ENCODE peak calls at places on chromosomes 1 and 21, in five cellular contexts. O, B, H, I and D are unnamed samples.

GRCh38 chr1:185044387-185044786 is 971 bp upstream of the RNF2 start:
- DNase-seq in B (no peak), H (no peak), O (no peak), I (no peak), D (no peak)

GRCh38 chr21:45557611-45558043 is 15.4 kb upstream of the SLC19A1 start:
- DNase-seq in B (no peak), I (peak; percentile 41), O (no peak), H (no peak), D (no peak)

GRCh38 chr1:100713636-100714035 is 5.9 kb upstream of the VCAM1 start:
- DNase-seq in B (no peak), I (no peak), O (no peak), H (no peak), D (peak; percentile 49)

GRCh38 chr1:89310505-89310904 is 37.8 kb upstream of the GBP5 start:
- DNase-seq in B (peak; percentile 45), I (no peak), O (no peak), H (peak; percentile 28), D (peak; percentile 67)

GRCh38 chr21:35943752-35944151 is 116.6 kb downstream of the SETD4 start:
- DNase-seq in B (no peak), O (no peak), I (no peak), H (no peak), D (no peak)

GRCh38 chr1:222455188-222455879 is 92.6 kb downstream of the HHIPL2 start:
- DNase-seq in B (peak; percentile 88), O (peak; percentile 56), H (peak; percentile 89), I (peak; percentile 91), D (peak; percentile 93)

GRCh38 chr1:86507935-86508582 is 38.8 kb upstream of the CLCA4 start:
- DNase-seq in B (peak; percentile 70), I (no peak), H (peak; percentile 63), O (no peak), D (peak; percentile 74)

GRCh38 chr1:24727490-24728214 is 17.6 kb upstream of the CLIC4 start:
- DNase-seq in I (no peak), O (no peak), H (peak; percentile 89), B (peak; percentile 85), D (peak; percentile 95)

GRCh38 chr1:209808059-209808494 is 2.1 kb upstream of the IRF6 start:
- DNase-seq in O (peak; percentile 75), I (no peak), H (peak; percentile 97), B (peak; percentile 95), D (peak; percentile 98)

GRCh38 chr1:77671836-77672235 is 10.6 kb downstream of the ZZZ3 start:
- DNase-seq in I (no peak), H (peak; percentile 47), O (no peak), B (peak; percentile 16), D (peak; percentile 36)

GRCh38 chr1:53572061-53572801 is 113.0 kb downstream of the DMRTB1 start:
- DNase-seq in O (no peak), B (no peak), I (no peak), H (no peak), D (peak; percentile 58)

GRCh38 chr21:35651166-35651565 is 409.2 kb downstream of the SETD4 start:
- DNase-seq in I (no peak), B (no peak), H (no peak), O (no peak), D (no peak)

GRCh38 chr1:3411806-3412205 is 42.7 kb upstream of the ARHGEF16 start:
- DNase-seq in H (no peak), B (no peak), I (no peak), O (no peak), D (no peak)

GRCh38 chr1:45246760-45247159 is 40.4 kb upstream of the ZSWIM5 start:
- DNase-seq in H (peak; percentile 87), I (no peak), B (peak; percentile 79), O (peak; percentile 55), D (peak; percentile 91)

GRCh38 chr21:42061195-42061865 is 9.8 kb upstream of the UMODL1 start:
- DNase-seq in O (no peak), I (no peak), H (no peak), B (no peak), D (peak; percentile 9)

GRCh38 chr1:145955436-145955835 is 2.4 kb downstream of the LIX1L start:
- DNase-seq in I (no peak), H (peak; percentile 69), O (no peak), B (peak; percentile 24), D (no peak)

GRCh38 chr1:53888716-53889115 is 881 bp downstream of the YIPF1 start:
- DNase-seq in O (no peak), B (no peak), I (no peak), H (no peak), D (no peak)

GRCh38 chr1:193388165-193388564 is 201.8 kb upstream of the B3GALT2 start:
- DNase-seq in O (no peak), I (no peak), B (no peak), H (no peak), D (no peak)

GRCh38 chr1:106222415-106222814 is 834.1 kb upstream of the PRMT6 start:
- DNase-seq in B (peak; percentile 41), I (no peak), O (no peak), H (peak; percentile 0), D (peak; percentile 83)

GRCh38 chr1:247906504-247907047 is 11.2 kb downstream of the OR2W3 start:
- DNase-seq in B (peak; percentile 0), I (no peak), H (peak; percentile 39), O (no peak), D (peak; percentile 12)

GRCh38 chr1:223820515-223820858 is 25.3 kb downstream of the TP53BP2 start:
- DNase-seq in I (no peak), H (no peak), O (no peak), B (no peak), D (no peak)

GRCh38 chr1:41360074-41361027 is 883 bp upstream of the FOXO6 start:
- DNase-seq in H (no peak), B (no peak), I (peak; percentile 32), O (no peak), D (no peak)

GRCh38 chr1:73998348-73998959 is 199.5 kb downstream of the LRRIQ3 start:
- DNase-seq in B (peak; percentile 55), I (no peak), H (peak; percentile 51), O (peak; percentile 1), D (peak; percentile 54)

GRCh38 chr1:81446006-81446669 is 354.6 kb upstream of the ADGRL2 start:
- DNase-seq in B (no peak), O (no peak), H (no peak), I (no peak), D (no peak)

GRCh38 chr1:182175340-182176068 is 114.0 kb upstream of the ZNF648 start:
- DNase-seq in B (no peak), H (peak; percentile 35), I (no peak), O (no peak), D (no peak)

GRCh38 chr1:53931523-53931922 is 14.0 kb downstream of the IFT25 start:
- DNase-seq in O (no peak), H (no peak), B (no peak), I (no peak), D (no peak)

GRCh38 chr1:51636191-51636590 is 19.3 kb downstream of the OSBPL9 start:
- DNase-seq in O (no peak), I (no peak), H (no peak), B (no peak), D (no peak)

GRCh38 chr1:13749543-13750307 is 49.7 kb downstream of the PRDM2 start:
- DNase-seq in B (peak; percentile 61), H (peak; percentile 47), I (no peak), O (no peak), D (peak; percentile 52)

GRCh38 chr1:13751458-13751871 is 51.5 kb downstream of the PRDM2 start:
- DNase-seq in O (no peak), I (no peak), B (no peak), H (no peak), D (no peak)

GRCh38 chr1:13751985-13752384 is 52.0 kb downstream of the PRDM2 start:
- DNase-seq in B (no peak), I (no peak), H (no peak), O (no peak), D (no peak)

GRCh38 chr1:13746342-13746741 is 46.4 kb downstream of the PRDM2 start:
- DNase-seq in H (no peak), B (no peak), O (no peak), I (no peak), D (no peak)

GRCh38 chr1:13748610-13749505 is 48.9 kb downstream of the PRDM2 start:
- DNase-seq in I (peak; percentile 98), H (peak; percentile 91), B (peak; percentile 98), O (peak; percentile 66), D (peak; percentile 96)
- TF ChIP-seq CTCF in I (peak; percentile 8), H (no peak), B (peak; percentile 10), O (no peak), D (no peak)

DNA sequence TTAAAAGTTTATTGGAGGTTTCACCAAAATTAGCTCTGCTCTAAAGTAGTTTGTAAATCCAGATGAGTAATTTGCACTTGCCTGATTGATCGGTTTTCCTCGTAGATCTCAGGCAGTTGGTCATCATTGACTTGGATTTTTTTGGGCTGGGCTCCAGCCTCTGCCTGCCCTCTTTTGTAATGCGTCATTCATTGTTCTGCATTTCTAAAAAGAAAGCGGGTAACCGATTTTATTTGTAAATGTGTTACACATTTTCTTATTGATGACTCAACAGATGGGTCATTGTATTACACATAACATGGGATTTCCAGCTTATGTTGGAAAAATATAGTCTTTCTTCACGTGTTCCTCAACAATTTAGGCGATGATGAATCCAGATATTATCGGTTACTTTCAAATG is 5.5 kb downstream of the ETS2 start:
- DNase-seq in H (peak; percentile 99), O (peak; percentile 70), I (no peak), B (peak; percentile 72), D (peak; percentile 68)
- H3K4me3 ChIP-seq in H (no peak overlapping the region), O (no peak overlapping the region), I (no peak overlapping the region), B (no peak overlapping the region), D (no peak overlapping the region)

DNA sequence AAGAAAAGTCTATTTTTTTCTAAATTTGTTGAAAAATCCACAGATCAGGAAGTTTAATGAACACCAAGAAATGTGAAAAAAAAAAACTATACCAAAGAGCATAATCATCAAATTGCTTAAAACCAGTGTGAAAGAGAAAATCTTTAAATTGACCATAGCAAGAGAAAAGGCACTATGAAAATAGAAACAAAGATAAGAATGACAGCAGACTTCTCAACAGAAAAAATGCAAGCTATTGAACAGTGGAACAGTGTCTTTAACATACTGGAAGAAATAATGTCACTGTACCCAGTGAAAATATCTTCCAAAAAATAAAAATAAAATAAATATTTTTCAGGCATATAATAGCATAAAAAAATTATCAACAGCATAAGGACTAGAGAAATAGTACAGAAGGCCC is 243.0 kb upstream of the GJB5 start:
- DNase-seq in I (no peak), H (no peak), B (no peak), O (no peak), D (no peak)
- TF ChIP-seq CTCF in I (no peak), H (no peak), B (no peak), O (no peak), D (no peak)

GRCh38 chr1:21814241-21814918 is 2.3 kb downstream of the LDLRAD2 start:
- DNase-seq in H (no peak), O (no peak), I (no peak), B (peak; percentile 44), D (no peak)
- H3K4me3 ChIP-seq in H (peak overlapping the region; percentile 24), O (peak overlapping the region; percentile 25), I (peak overlapping the region; percentile 35), B (peak overlapping the region; percentile 42), D (peak overlapping the region; percentile 58)

GRCh38 chr1:205494119-205494518 is 10.3 kb upstream of the CDK18 start:
- DNase-seq in B (no peak), O (no peak), H (no peak), I (no peak), D (no peak)
- TF ChIP-seq CTCF in B (no peak), O (no peak), H (no peak), I (no peak), D (no peak)

GRCh38 chr1:195019385-195019784 is 1588.9 kb downstream of the KCNT2 start:
- DNase-seq in O (no peak), B (no peak), H (no peak), I (no peak), D (peak; percentile 3)
- H3K4me3 ChIP-seq in O (no peak overlapping the region), B (no peak overlapping the region), H (no peak overlapping the region), I (no peak overlapping the region), D (no peak overlapping the region)